ENCODE peak calls at places on chromosomes 2 and 18, in nine cellular contexts. O, I, F, A, V, S, P, R and J are unnamed samples. For H3K9me3, the result is how much of the 10 kb centered on the place peaks cover.

GRCh38 chr2:158619496-158619895 is 162.7 kb downstream of the PKP4 start:
- DNase-seq in O (no peak), I (no peak), F (no peak), A (no peak), V (no peak), S (no peak), P (peak), R (no peak), J (no peak)

GRCh38 chr2:67514515-67514914 is 117.4 kb downstream of the ETAA1 start:
- DNase-seq in O (no peak), I (no peak), F (no peak), A (no peak), V (no peak), S (no peak), P (no peak), R (no peak), J (no peak)

GRCh38 chr2:44100351-44100750 is 68.3 kb upstream of the PPM1B start:
- DNase-seq in O (no peak), I (no peak), F (peak), A (no peak), V (no peak), S (peak), P (peak), R (peak), J (no peak)

GRCh38 chr2:224918626-224919471 is 123.4 kb downstream of the DOCK10 start:
- DNase-seq in O (no peak), I (no peak), F (no peak), A (no peak), V (no peak), S (no peak), P (no peak), R (no peak), J (no peak)

GRCh38 chr2:74501335-74502071 is 2.1 kb upstream of the LBX2 start:
- DNase-seq in O (no peak), I (no peak), F (no peak), A (no peak), V (no peak), S (no peak), P (no peak), R (no peak), J (no peak)

GRCh38 chr18:77055429-77056310 is 76.9 kb downstream of the MBP start:
- DNase-seq in O (no peak), I (no peak), F (no peak), A (no peak), V (no peak), S (no peak), P (no peak), R (no peak), J (no peak)

GRCh38 chr2:237507478-237507877 is 20.4 kb downstream of the MLPH start:
- DNase-seq in O (no peak), I (no peak), F (no peak), A (no peak), V (no peak), S (no peak), P (no peak), R (no peak), J (no peak)

GRCh38 chr2:51812138-51812866 is 780.4 kb upstream of the NRXN1 start:
- DNase-seq in O (no peak), I (no peak), F (no peak), A (no peak), V (no peak), S (no peak), P (peak), R (no peak), J (no peak)

GRCh38 chr2:7924033-7924762 is 757.7 kb upstream of the ID2 start:
- DNase-seq in O (no peak), I (no peak), F (no peak), A (no peak), V (no peak), S (no peak), P (no peak), R (no peak), J (no peak)

GRCh38 chr2:70887208-70887549 is 48.5 kb upstream of the ATP6V1B1 start:
- DNase-seq in O (no peak), I (no peak), F (no peak), A (no peak), V (no peak), S (no peak), P (no peak), R (no peak), J (no peak)

GRCh38 chr2:229153946-229154345 is 117.1 kb downstream of the PID1 start:
- DNase-seq in O (no peak), I (no peak), F (no peak), A (no peak), V (no peak), S (no peak), P (no peak), R (no peak), J (no peak)

GRCh38 chr2:217366246-217366645 is 506.4 kb upstream of the TNP1 start:
- DNase-seq in O (no peak), I (no peak), F (no peak), A (no peak), V (no peak), S (no peak), P (no peak), R (no peak), J (no peak)

GRCh38 chr2:155157065-155157464 is 458.6 kb downstream of the KCNJ3 start:
- DNase-seq in O (no peak), I (no peak), F (no peak), A (no peak), V (no peak), S (no peak), P (no peak), R (no peak), J (no peak)

GRCh38 chr2:224042191-224042696 is 3.2 kb upstream of the SERPINE2 start:
- DNase-seq in O (no peak), I (no peak), F (no peak), A (no peak), V (no peak), S (no peak), P (no peak), R (no peak), J (no peak)

GRCh38 chr2:99140056-99140859 is 1.2 kb upstream of the C2orf15 start:
- DNase-seq in O (no peak), I (no peak), F (no peak), A (no peak), V (no peak), S (no peak), P (no peak), R (no peak), J (no peak)

GRCh38 chr2:2688231-2688630 is 357.2 kb upstream of the MYT1L start:
- DNase-seq in O (no peak), I (no peak), F (no peak), A (no peak), V (no peak), S (no peak), P (no peak), R (no peak), J (no peak)

GRCh38 chr2:160813506-160813858 is 319.9 kb upstream of the RBMS1 start:
- DNase-seq in O (no peak), I (no peak), F (no peak), A (no peak), V (no peak), S (peak), P (no peak), R (no peak), J (no peak)

GRCh38 chr2:94875064-94875819 is 4.0 kb downstream of the TEKT4 start:
- DNase-seq in O (no peak), I (no peak), F (no peak), A (no peak), V (no peak), S (no peak), P (no peak), R (no peak), J (no peak)

GRCh38 chr2:98663521-98664090 is 55.2 kb downstream of the UNC50 start:
- DNase-seq in O (no peak), I (no peak), F (no peak), A (no peak), V (no peak), S (no peak), P (no peak), R (no peak), J (no peak)

GRCh38 chr2:24509425-24509824 is 18.4 kb downstream of the NCOA1 start:
- DNase-seq in O (no peak), I (no peak), F (no peak), A (no peak), V (no peak), S (no peak), P (no peak), R (no peak), J (no peak)

GRCh38 chr2:40380036-40380435 is 71.9 kb downstream of the SLC8A1 start:
- DNase-seq in O (no peak), I (no peak), F (no peak), A (no peak), V (no peak), S (no peak), P (no peak), R (no peak), J (no peak)

GRCh38 chr2:40386177-40386576 is 65.7 kb downstream of the SLC8A1 start:
- DNase-seq in O (no peak), I (no peak), F (no peak), A (no peak), V (no peak), S (no peak), P (no peak), R (no peak), J (no peak)

GRCh38 chr2:40380721-40381120 is 71.2 kb downstream of the SLC8A1 start:
- DNase-seq in O (no peak), I (no peak), F (no peak), A (no peak), V (no peak), S (no peak), P (no peak), R (no peak), J (no peak)

GRCh38 chr2:40384714-40385113 is 67.2 kb downstream of the SLC8A1 start:
- DNase-seq in O (no peak), I (no peak), F (no peak), A (no peak), V (no peak), S (no peak), P (no peak), R (no peak), J (no peak)
- H3K9me3 ChIP-seq in O (under half), I (under half), F (under half), A (under half), V (under half), S (under half), P (under half), R (under half), J (under half)

DNA sequence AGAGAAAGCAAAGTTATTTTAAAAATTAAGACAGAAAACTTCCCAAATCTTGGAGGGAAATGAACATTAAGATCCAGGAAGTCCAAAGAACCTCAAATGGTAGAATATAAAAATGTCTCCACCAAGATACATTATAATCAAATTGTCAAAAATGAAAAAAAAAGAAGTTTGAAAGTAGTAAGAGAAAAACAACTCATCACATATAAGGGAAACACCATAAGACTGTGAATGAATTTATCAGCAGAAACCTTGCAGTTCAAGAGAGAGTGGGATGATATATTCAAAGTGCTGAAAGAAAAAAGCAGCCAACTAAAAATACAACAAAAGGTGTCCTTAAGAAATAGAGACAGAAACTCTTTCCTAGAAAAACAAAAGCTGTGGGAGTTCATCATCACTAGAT is 73.0 kb downstream of the L3MBTL4 start:
- DNase-seq in O (no peak), I (no peak), F (no peak), A (no peak), V (no peak), S (no peak), P (no peak), R (no peak), J (no peak)
- H3K9me3 ChIP-seq in O (under half), I (under half), F (under half), A (under half), V (under half), S (under half), P (under half), R (under half), J (under half)

DNA sequence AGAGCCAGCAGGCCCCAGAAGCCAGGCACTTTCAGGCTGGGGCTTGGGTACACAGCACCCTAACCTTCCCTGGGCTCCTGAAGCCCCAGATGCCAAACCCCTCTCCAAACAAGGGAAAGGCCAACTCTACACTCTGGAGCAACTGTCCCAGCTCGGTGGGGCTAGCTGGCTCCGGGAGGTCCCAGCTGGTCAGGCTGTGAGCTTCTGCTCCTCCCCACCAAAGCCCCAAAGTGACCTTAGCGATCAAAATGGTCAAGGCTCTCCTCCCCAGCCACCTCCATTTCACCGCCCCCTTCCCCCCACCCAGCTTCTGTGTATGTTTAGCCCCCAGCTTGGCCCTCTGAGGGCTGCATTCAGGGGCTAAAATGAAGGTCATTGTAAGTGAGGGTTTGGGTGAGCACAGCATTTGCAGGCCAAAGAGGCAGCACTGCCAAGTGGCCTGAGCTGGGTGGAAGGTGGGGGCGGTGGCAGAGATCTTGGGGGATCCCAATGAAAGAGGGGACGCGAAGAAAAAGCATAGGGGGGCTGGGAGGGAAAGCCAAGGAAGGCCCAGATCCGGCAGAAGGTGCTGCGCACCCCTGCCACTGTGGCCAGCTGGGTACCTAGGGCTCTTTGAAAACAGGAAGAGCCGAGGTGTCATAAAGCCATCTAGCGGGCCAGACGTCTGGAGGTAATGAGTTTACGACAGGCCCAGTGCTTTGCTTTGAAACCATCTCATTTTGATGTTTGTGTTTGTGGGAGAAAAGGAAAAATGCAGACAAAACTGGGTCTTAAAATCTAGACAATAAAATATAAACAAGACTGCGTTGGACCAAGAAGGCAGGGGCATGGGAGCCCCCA is 2.9 kb downstream of the HOXD9 start:
- DNase-seq in O (no peak), I (no peak), F (no peak), A (no peak), V (no peak), S (no peak), P (no peak), R (no peak), J (no peak)
- H3K9me3 ChIP-seq in O (under half), I (under half), F (under half), A (under half), V (under half), S (under half), P (under half), R (under half), J (under half)

GRCh38 chr18:56199580-56200320 is 438.6 kb downstream of the TXNL1 start:
- DNase-seq in O (no peak), I (no peak), F (no peak), A (no peak), V (no peak), S (no peak), P (no peak), R (no peak), J (no peak)
- H3K9me3 ChIP-seq in O (under half), I (under half), F (under half), A (under half), V (under half), S (under half), P (under half), R (under half), J (under half)

GRCh38 chr2:175026385-175026784 is 21.2 kb upstream of the CHN1 start:
- DNase-seq in O (no peak), I (no peak), F (no peak), A (no peak), V (no peak), S (no peak), P (no peak), R (no peak), J (no peak)

GRCh38 chr2:175027755-175028154 is 22.6 kb upstream of the CHN1 start:
- DNase-seq in O (no peak), I (no peak), F (no peak), A (no peak), V (no peak), S (no peak), P (no peak), R (no peak), J (no peak)

GRCh38 chr2:175025946-175026345 is 20.8 kb upstream of the CHN1 start:
- DNase-seq in O (no peak), I (no peak), F (no peak), A (no peak), V (no peak), S (no peak), P (no peak), R (no peak), J (no peak)

GRCh38 chr2:175022923-175023322 is 17.7 kb upstream of the CHN1 start:
- DNase-seq in O (no peak), I (no peak), F (no peak), A (no peak), V (no peak), S (no peak), P (no peak), R (no peak), J (no peak)

DNA sequence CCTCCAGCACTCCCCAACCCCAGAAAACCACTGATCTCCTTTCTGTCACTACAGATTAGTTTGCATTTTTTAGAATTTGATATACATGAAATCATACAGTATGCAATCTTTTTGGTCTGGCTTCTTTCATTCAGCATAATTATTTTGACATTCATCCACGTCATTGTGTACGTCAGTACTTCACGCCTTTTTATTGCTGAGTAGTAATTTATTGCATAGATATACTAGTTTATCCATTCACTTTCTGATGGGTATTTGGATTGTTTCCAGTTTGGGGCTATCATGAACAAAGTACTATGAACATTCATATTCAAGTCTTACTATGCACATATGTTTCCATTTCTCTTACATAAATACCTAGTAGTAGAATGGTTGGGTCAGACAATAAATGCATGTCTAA is 20.1 kb upstream of the CHN1 start:
- DNase-seq in O (no peak), I (no peak), F (no peak), A (no peak), V (no peak), S (no peak), P (no peak), R (no peak), J (no peak)
- H3K9me3 ChIP-seq in O (under half), I (under half), F (under half), A (under half), V (under half), S (under half), P (under half), R (under half), J (under half)

GRCh38 chr2:220814441-220814840 is 757.7 kb downstream of the EPHA4 start:
- DNase-seq in O (no peak), I (no peak), F (no peak), A (no peak), V (no peak), S (no peak), P (no peak), R (no peak), J (no peak)
- H3K9me3 ChIP-seq in O (under half), I (under half), F (under half), A (under half), V (under half), S (under half), P (under half), R (under half), J (under half)

GRCh38 chr2:203200866-203201265 is 38.0 kb upstream of the CYP20A1 start:
- DNase-seq in O (no peak), I (no peak), F (no peak), A (no peak), V (no peak), S (no peak), P (no peak), R (no peak), J (no peak)

DNA sequence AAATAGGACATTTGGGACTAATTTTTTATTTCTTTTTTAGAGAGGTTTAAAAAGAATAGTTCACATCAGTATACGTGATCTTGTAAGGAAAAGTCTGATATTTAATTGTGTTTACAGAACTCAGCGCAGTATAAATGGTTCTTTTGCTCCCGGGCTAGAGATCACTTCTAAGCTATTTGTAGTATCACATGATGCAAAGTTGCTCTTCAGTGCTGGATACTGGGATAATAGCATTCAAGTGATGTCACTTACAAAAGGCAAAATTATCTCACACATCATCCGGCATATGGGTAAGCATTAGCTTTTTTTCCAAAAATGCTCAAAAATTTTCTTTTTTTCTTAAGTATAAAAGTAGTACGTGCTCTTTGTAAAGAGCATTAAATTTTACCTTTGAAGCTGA is 37.4 kb upstream of the CYP20A1 start:
- DNase-seq in O (no peak), I (no peak), F (no peak), A (no peak), V (no peak), S (no peak), P (no peak), R (no peak), J (no peak)
- H3K9me3 ChIP-seq in O (under half), I (under half), F (under half), A (under half), V (under half), S (under half), P (under half), R (under half), J (under half)

GRCh38 chr2:102412199-102412598 is 10.8 kb upstream of the IL18RAP start:
- DNase-seq in O (no peak), I (no peak), F (no peak), A (no peak), V (no peak), S (no peak), P (no peak), R (no peak), J (no peak)
- H3K9me3 ChIP-seq in O (under half), I (under half), F (under half), A (under half), V (under half), S (under half), P (under half), R (under half), J (under half)

GRCh38 chr18:62720766-62721613 is 5.6 kb downstream of the PHLPP1 start:
- DNase-seq in O (no peak), I (no peak), F (no peak), A (no peak), V (no peak), S (no peak), P (no peak), R (no peak), J (no peak)
- H3K9me3 ChIP-seq in O (under half), I (under half), F (under half), A (under half), V (under half), S (under half), P (under half), R (under half), J (under half)

GRCh38 chr2:168501456-168502065 is 45.5 kb downstream of the CERS6 start:
- DNase-seq in O (no peak), I (no peak), F (no peak), A (no peak), V (no peak), S (no peak), P (no peak), R (no peak), J (no peak)
- H3K9me3 ChIP-seq in O (under half), I (under half), F (under half), A (under half), V (under half), S (under half), P (under half), R (under half), J (under half)